ENCODE peak calls at places on chromosomes 13 and 19, in ten cellular contexts. One of them, this sample, is unnamed.
A peak's percentile ranks its signal among the peaks of the same experiment; 100 is the strongest.

GRCh38 chr13:83877901-83878300 is 4.4 kb downstream of the SLITRK1 start:
- DNase-seq in NT2/D1: no peak
- DNase-seq in CD4-positive, CD25-positive, alpha-beta regulatory T cell: no peak
- DNase-seq in fibroblast of lung: no peak
- DNase-seq in left lung: no peak
- DNase-seq in CD8-positive, alpha-beta T cell: no peak
- DNase-seq in RWPE2: no peak
- DNase-seq in iPS DF 6.9: no peak
- DNase-seq in PC-9: no peak
- DNase-seq in mesendoderm: no peak
- DNase-seq in this sample: no peak

GRCh38 chr13:27878274-27878673 is 41.5 kb upstream of the PDX1 start:
- DNase-seq in NT2/D1: no peak
- DNase-seq in CD4-positive, CD25-positive, alpha-beta regulatory T cell: no peak
- DNase-seq in fibroblast of lung: no peak
- DNase-seq in left lung: no peak
- DNase-seq in CD8-positive, alpha-beta T cell: no peak
- DNase-seq in RWPE2: no peak
- DNase-seq in iPS DF 6.9: no peak
- DNase-seq in PC-9: no peak
- DNase-seq in mesendoderm: no peak
- DNase-seq in this sample: no peak

GRCh38 chr19:41871573-41872383 is 5.3 kb upstream of the CD79A start:
- DNase-seq in NT2/D1: no peak
- DNase-seq in CD4-positive, CD25-positive, alpha-beta regulatory T cell: peak; percentile 90
- DNase-seq in fibroblast of lung: no peak
- DNase-seq in left lung: no peak
- DNase-seq in CD8-positive, alpha-beta T cell: peak; percentile 54
- DNase-seq in RWPE2: no peak
- DNase-seq in iPS DF 6.9: no peak
- DNase-seq in PC-9: peak; percentile 41
- DNase-seq in mesendoderm: peak; percentile 32
- DNase-seq in this sample: no peak

GRCh38 chr19:32879741-32880140 is 10.2 kb upstream of the SLC7A9 start:
- DNase-seq in NT2/D1: no peak
- DNase-seq in CD4-positive, CD25-positive, alpha-beta regulatory T cell: no peak
- DNase-seq in fibroblast of lung: no peak
- DNase-seq in left lung: no peak
- DNase-seq in CD8-positive, alpha-beta T cell: no peak
- DNase-seq in RWPE2: no peak
- DNase-seq in iPS DF 6.9: no peak
- DNase-seq in PC-9: no peak
- DNase-seq in mesendoderm: no peak
- DNase-seq in this sample: no peak

GRCh38 chr19:56258272-56258671 is 14.3 kb upstream of the EDDM13 start:
- DNase-seq in NT2/D1: no peak
- DNase-seq in CD4-positive, CD25-positive, alpha-beta regulatory T cell: no peak
- DNase-seq in fibroblast of lung: no peak
- DNase-seq in left lung: no peak
- DNase-seq in CD8-positive, alpha-beta T cell: no peak
- DNase-seq in RWPE2: no peak
- DNase-seq in iPS DF 6.9: no peak
- DNase-seq in PC-9: no peak
- DNase-seq in mesendoderm: no peak
- DNase-seq in this sample: no peak

GRCh38 chr13:95246292-95247082 is 54.8 kb downstream of the ABCC4 start:
- DNase-seq in NT2/D1: no peak
- DNase-seq in CD4-positive, CD25-positive, alpha-beta regulatory T cell: no peak
- DNase-seq in fibroblast of lung: no peak
- DNase-seq in left lung: no peak
- DNase-seq in CD8-positive, alpha-beta T cell: no peak
- DNase-seq in RWPE2: no peak
- DNase-seq in iPS DF 6.9: no peak
- DNase-seq in PC-9: peak; percentile 95
- DNase-seq in mesendoderm: no peak
- DNase-seq in this sample: no peak

GRCh38 chr13:70893832-70894231 is 785.6 kb upstream of the KLHL1 start:
- DNase-seq in NT2/D1: peak; percentile 42
- DNase-seq in CD4-positive, CD25-positive, alpha-beta regulatory T cell: no peak
- DNase-seq in fibroblast of lung: peak; percentile 25
- DNase-seq in left lung: no peak
- DNase-seq in CD8-positive, alpha-beta T cell: no peak
- DNase-seq in RWPE2: no peak
- DNase-seq in iPS DF 6.9: no peak
- DNase-seq in PC-9: no peak
- DNase-seq in mesendoderm: no peak
- DNase-seq in this sample: no peak

GRCh38 chr13:70432276-70432805 is 324.1 kb upstream of the KLHL1 start:
- DNase-seq in NT2/D1: peak; percentile 20
- DNase-seq in CD4-positive, CD25-positive, alpha-beta regulatory T cell: no peak
- DNase-seq in fibroblast of lung: no peak
- DNase-seq in left lung: no peak
- DNase-seq in CD8-positive, alpha-beta T cell: no peak
- DNase-seq in RWPE2: no peak
- DNase-seq in iPS DF 6.9: no peak
- DNase-seq in PC-9: no peak
- DNase-seq in mesendoderm: peak; percentile 77
- DNase-seq in this sample: no peak

GRCh38 chr13:99041337-99041736 is 63.5 kb upstream of the DOCK9 start:
- DNase-seq in NT2/D1: no peak
- DNase-seq in CD4-positive, CD25-positive, alpha-beta regulatory T cell: no peak
- DNase-seq in fibroblast of lung: peak; percentile 50
- DNase-seq in left lung: no peak
- DNase-seq in CD8-positive, alpha-beta T cell: no peak
- DNase-seq in RWPE2: no peak
- DNase-seq in iPS DF 6.9: no peak
- DNase-seq in PC-9: no peak
- DNase-seq in mesendoderm: no peak
- DNase-seq in this sample: no peak

GRCh38 chr19:7226749-7227148 is 67.5 kb downstream of the INSR start:
- DNase-seq in NT2/D1: no peak
- DNase-seq in CD4-positive, CD25-positive, alpha-beta regulatory T cell: no peak
- DNase-seq in fibroblast of lung: no peak
- DNase-seq in left lung: no peak
- DNase-seq in CD8-positive, alpha-beta T cell: no peak
- DNase-seq in RWPE2: no peak
- DNase-seq in iPS DF 6.9: no peak
- DNase-seq in PC-9: no peak
- DNase-seq in mesendoderm: no peak
- DNase-seq in this sample: no peak

GRCh38 chr13:86826232-86826631 is 844.9 kb upstream of the SLITRK5 start:
- DNase-seq in NT2/D1: no peak
- DNase-seq in CD4-positive, CD25-positive, alpha-beta regulatory T cell: no peak
- DNase-seq in fibroblast of lung: no peak
- DNase-seq in left lung: no peak
- DNase-seq in CD8-positive, alpha-beta T cell: no peak
- DNase-seq in RWPE2: no peak
- DNase-seq in iPS DF 6.9: no peak
- DNase-seq in PC-9: no peak
- DNase-seq in mesendoderm: no peak
- DNase-seq in this sample: no peak

GRCh38 chr13:20431687-20432384 is 93.8 kb downstream of the CRYL1 start:
- DNase-seq in NT2/D1: no peak
- DNase-seq in CD4-positive, CD25-positive, alpha-beta regulatory T cell: no peak
- DNase-seq in fibroblast of lung: no peak
- DNase-seq in left lung: no peak
- DNase-seq in CD8-positive, alpha-beta T cell: no peak
- DNase-seq in RWPE2: no peak
- DNase-seq in iPS DF 6.9: no peak
- DNase-seq in PC-9: no peak
- DNase-seq in mesendoderm: no peak
- DNase-seq in this sample: no peak

GRCh38 chr13:20430296-20430695 is 95.4 kb downstream of the CRYL1 start:
- DNase-seq in NT2/D1: no peak
- DNase-seq in CD4-positive, CD25-positive, alpha-beta regulatory T cell: no peak
- DNase-seq in fibroblast of lung: no peak
- DNase-seq in left lung: no peak
- DNase-seq in CD8-positive, alpha-beta T cell: no peak
- DNase-seq in RWPE2: no peak
- DNase-seq in iPS DF 6.9: no peak
- DNase-seq in PC-9: peak; percentile 31
- DNase-seq in mesendoderm: no peak
- DNase-seq in this sample: no peak

GRCh38 chr13:20431080-20431479 is 94.6 kb downstream of the CRYL1 start:
- DNase-seq in NT2/D1: no peak
- DNase-seq in CD4-positive, CD25-positive, alpha-beta regulatory T cell: no peak
- DNase-seq in fibroblast of lung: no peak
- DNase-seq in left lung: no peak
- DNase-seq in CD8-positive, alpha-beta T cell: no peak
- DNase-seq in RWPE2: no peak
- DNase-seq in iPS DF 6.9: no peak
- DNase-seq in PC-9: peak; percentile 27
- DNase-seq in mesendoderm: no peak
- DNase-seq in this sample: no peak

GRCh38 chr13:20428666-20429644 is 96.7 kb downstream of the CRYL1 start:
- DNase-seq in NT2/D1: no peak
- DNase-seq in CD4-positive, CD25-positive, alpha-beta regulatory T cell: no peak
- DNase-seq in fibroblast of lung: peak; percentile 85
- DNase-seq in left lung: no peak
- DNase-seq in CD8-positive, alpha-beta T cell: no peak
- DNase-seq in RWPE2: no peak
- DNase-seq in iPS DF 6.9: no peak
- DNase-seq in PC-9: peak; percentile 29
- DNase-seq in mesendoderm: no peak
- DNase-seq in this sample: no peak

GRCh38 chr13:20429682-20430081 is 96.0 kb downstream of the CRYL1 start:
- DNase-seq in NT2/D1: no peak
- DNase-seq in CD4-positive, CD25-positive, alpha-beta regulatory T cell: no peak
- DNase-seq in fibroblast of lung: no peak
- DNase-seq in left lung: no peak
- DNase-seq in CD8-positive, alpha-beta T cell: no peak
- DNase-seq in RWPE2: no peak
- DNase-seq in iPS DF 6.9: no peak
- DNase-seq in PC-9: no peak
- DNase-seq in mesendoderm: no peak
- DNase-seq in this sample: no peak
- H3K4me1 ChIP-seq in NT2/D1: peaks cover 6% of the 10 kb centered on the region
- H3K4me1 ChIP-seq in CD4-positive, CD25-positive, alpha-beta regulatory T cell: no peaks in the 10 kb centered on the region
- H3K4me1 ChIP-seq in fibroblast of lung: no peaks in the 10 kb centered on the region
- H3K4me1 ChIP-seq in left lung: no peaks in the 10 kb centered on the region
- H3K4me1 ChIP-seq in CD8-positive, alpha-beta T cell: no peaks in the 10 kb centered on the region
- H3K4me1 ChIP-seq in RWPE2: peaks cover 14% of the 10 kb centered on the region
- H3K4me1 ChIP-seq in iPS DF 6.9: no peaks in the 10 kb centered on the region
- H3K4me1 ChIP-seq in PC-9: no peaks in the 10 kb centered on the region
- H3K4me1 ChIP-seq in mesendoderm: no peaks in the 10 kb centered on the region
- H3K4me1 ChIP-seq in this sample: peaks cover 3% of the 10 kb centered on the region

DNA sequence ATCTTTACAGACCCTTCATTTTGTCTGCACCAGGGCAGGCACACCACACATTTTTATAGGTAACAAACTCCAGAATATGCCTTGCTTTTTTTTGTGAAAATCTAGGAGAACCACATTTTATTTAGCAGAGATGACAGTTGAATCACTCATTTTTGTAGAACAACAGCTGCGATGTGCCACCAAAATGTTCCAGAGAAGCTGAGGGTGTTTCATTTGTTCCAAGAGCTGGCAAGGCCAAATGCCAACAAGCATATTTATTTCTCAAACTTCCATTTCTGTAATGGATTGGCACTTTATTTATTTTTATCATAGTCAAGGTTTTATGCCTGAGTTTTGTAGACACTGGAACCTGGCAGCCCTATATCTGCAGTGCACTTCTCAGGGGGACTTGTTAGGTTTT is 10.4 kb downstream of the OLFM4 start:
- DNase-seq in NT2/D1: no peak
- DNase-seq in CD4-positive, CD25-positive, alpha-beta regulatory T cell: no peak
- DNase-seq in fibroblast of lung: no peak
- DNase-seq in left lung: no peak
- DNase-seq in CD8-positive, alpha-beta T cell: no peak
- DNase-seq in RWPE2: no peak
- DNase-seq in iPS DF 6.9: no peak
- DNase-seq in PC-9: no peak
- DNase-seq in mesendoderm: no peak
- DNase-seq in this sample: no peak
- H3K4me1 ChIP-seq in NT2/D1: no peaks in the 10 kb centered on the region
- H3K4me1 ChIP-seq in CD4-positive, CD25-positive, alpha-beta regulatory T cell: no peaks in the 10 kb centered on the region
- H3K4me1 ChIP-seq in fibroblast of lung: no peaks in the 10 kb centered on the region
- H3K4me1 ChIP-seq in left lung: no peaks in the 10 kb centered on the region
- H3K4me1 ChIP-seq in CD8-positive, alpha-beta T cell: no peaks in the 10 kb centered on the region
- H3K4me1 ChIP-seq in RWPE2: no peaks in the 10 kb centered on the region
- H3K4me1 ChIP-seq in iPS DF 6.9: no peaks in the 10 kb centered on the region
- H3K4me1 ChIP-seq in PC-9: no peaks in the 10 kb centered on the region
- H3K4me1 ChIP-seq in mesendoderm: no peaks in the 10 kb centered on the region
- H3K4me1 ChIP-seq in this sample: no peaks in the 10 kb centered on the region

DNA sequence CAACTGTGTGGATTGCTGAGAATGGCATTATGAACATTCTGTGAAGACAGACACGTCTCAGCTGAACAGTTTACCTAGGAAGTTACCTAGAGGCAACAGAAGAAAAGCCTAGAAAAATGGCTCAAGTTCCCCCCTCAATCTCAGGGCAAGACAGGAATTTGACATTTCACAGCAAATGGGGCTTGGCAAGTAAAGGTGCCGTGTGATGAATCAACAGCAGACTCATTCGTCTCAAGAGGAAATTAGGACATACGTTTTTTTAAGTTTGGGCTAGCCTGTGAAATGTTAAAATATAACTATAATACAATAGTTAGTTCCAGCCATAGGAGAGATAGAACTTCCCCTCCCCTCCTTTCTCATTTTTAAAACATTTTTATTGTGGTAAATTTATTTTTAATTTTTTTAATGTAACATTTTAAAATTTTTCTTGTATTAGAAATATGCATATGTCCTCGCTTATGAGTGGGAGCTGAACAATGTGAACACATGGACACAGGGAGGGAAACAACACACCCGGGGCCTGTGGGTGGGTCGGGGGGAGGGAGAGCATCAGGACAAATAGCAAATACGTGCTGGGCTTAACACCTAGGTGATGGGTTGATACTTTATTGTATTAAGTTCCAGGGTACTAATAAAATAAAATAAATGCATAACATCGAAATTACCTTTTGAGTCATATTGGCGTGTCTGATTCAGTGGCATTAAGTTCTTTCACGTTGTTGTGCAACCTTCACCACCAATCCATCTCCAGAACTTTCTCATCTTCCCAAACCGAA is 116.0 kb downstream of the COL4A2 start:
- DNase-seq in NT2/D1: no peak
- DNase-seq in CD4-positive, CD25-positive, alpha-beta regulatory T cell: no peak
- DNase-seq in fibroblast of lung: peak; percentile 71
- DNase-seq in left lung: no peak
- DNase-seq in CD8-positive, alpha-beta T cell: no peak
- DNase-seq in RWPE2: no peak
- DNase-seq in iPS DF 6.9: no peak
- DNase-seq in PC-9: peak; percentile 23
- DNase-seq in mesendoderm: no peak
- DNase-seq in this sample: no peak
- H3K4me1 ChIP-seq in NT2/D1: no peaks in the 10 kb centered on the region
- H3K4me1 ChIP-seq in CD4-positive, CD25-positive, alpha-beta regulatory T cell: no peaks in the 10 kb centered on the region
- H3K4me1 ChIP-seq in fibroblast of lung: peaks cover 25% of the 10 kb centered on the region
- H3K4me1 ChIP-seq in left lung: peaks cover 11% of the 10 kb centered on the region
- H3K4me1 ChIP-seq in CD8-positive, alpha-beta T cell: peaks cover 13% of the 10 kb centered on the region
- H3K4me1 ChIP-seq in RWPE2: peaks cover 10% of the 10 kb centered on the region
- H3K4me1 ChIP-seq in iPS DF 6.9: peaks cover 1% of the 10 kb centered on the region
- H3K4me1 ChIP-seq in PC-9: no peaks in the 10 kb centered on the region
- H3K4me1 ChIP-seq in mesendoderm: no peaks in the 10 kb centered on the region
- H3K4me1 ChIP-seq in this sample: no peaks in the 10 kb centered on the region

DNA sequence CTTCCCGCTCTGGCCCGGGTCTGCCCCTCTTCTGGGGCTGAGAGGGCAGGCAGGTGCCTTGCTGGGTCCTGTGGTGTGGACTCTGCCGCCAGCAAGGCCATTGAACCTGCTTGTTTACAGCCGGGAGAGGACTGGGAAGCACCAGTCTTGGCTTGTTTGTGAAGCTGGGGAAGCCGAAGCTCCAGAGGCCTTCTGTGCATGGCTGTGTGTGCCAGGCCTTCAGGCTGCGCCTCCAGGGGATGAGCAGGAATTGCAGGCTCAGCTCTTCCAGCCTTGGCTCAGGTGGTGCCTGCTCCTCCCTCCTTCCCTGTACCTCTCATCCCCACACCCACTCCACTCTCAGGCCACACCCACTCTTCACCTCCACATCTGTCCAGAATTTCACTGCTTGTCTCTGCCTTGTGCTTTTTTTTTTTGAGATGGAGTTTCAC is 17.5 kb downstream of the NDUFB7 start:
- DNase-seq in NT2/D1: no peak
- DNase-seq in CD4-positive, CD25-positive, alpha-beta regulatory T cell: no peak
- DNase-seq in fibroblast of lung: no peak
- DNase-seq in left lung: no peak
- DNase-seq in CD8-positive, alpha-beta T cell: no peak
- DNase-seq in RWPE2: peak; percentile 64
- DNase-seq in iPS DF 6.9: no peak
- DNase-seq in PC-9: no peak
- DNase-seq in mesendoderm: peak; percentile 51
- DNase-seq in this sample: peak; percentile 46
- H3K4me1 ChIP-seq in NT2/D1: peaks cover 43% of the 10 kb centered on the region
- H3K4me1 ChIP-seq in CD4-positive, CD25-positive, alpha-beta regulatory T cell: peaks cover 59% of the 10 kb centered on the region
- H3K4me1 ChIP-seq in fibroblast of lung: no peaks in the 10 kb centered on the region
- H3K4me1 ChIP-seq in left lung: no peaks in the 10 kb centered on the region
- H3K4me1 ChIP-seq in CD8-positive, alpha-beta T cell: peaks cover 60% of the 10 kb centered on the region
- H3K4me1 ChIP-seq in RWPE2: peaks cover 26% of the 10 kb centered on the region
- H3K4me1 ChIP-seq in iPS DF 6.9: peaks cover 6% of the 10 kb centered on the region
- H3K4me1 ChIP-seq in PC-9: peaks cover 23% of the 10 kb centered on the region
- H3K4me1 ChIP-seq in mesendoderm: peaks cover 2% of the 10 kb centered on the region
- H3K4me1 ChIP-seq in this sample: peaks cover 12% of the 10 kb centered on the region

This sample was measured in H1.